ENCODE peak calls at places on chromosomes 11 and 22, in eight cellular contexts. M is HCT116, E is pancreas, H is lower lobe of right lung, I is tibial nerve, N is ovary, S is hepatocyte, K is left lung. J is an unnamed sample. For H3K4me1, the result is how much of the 10 kb centered on the place peaks cover.

GRCh38 chr11:66907751-66908173 is 50.4 kb downstream of the PC start:
- DNase-seq in S (no peak), H (no peak), M (no peak), I (no peak), K (no peak), N (no peak), E (no peak), J (no peak)

GRCh38 chr11:67436459-67437081 is 912 bp downstream of the PTPRCAP start:
- DNase-seq in E (no peak), N (no peak), H (no peak), M (no peak), S (no peak), K (no peak), I (no peak), J (no peak)

GRCh38 chr22:30270841-30271240 is 4.2 kb upstream of the OSM start:
- DNase-seq in I (no peak), M (no peak), E (peak), H (peak), S (no peak), K (peak), N (no peak), J (peak)

GRCh38 chr22:38881464-38881871 is 9.5 kb upstream of the CBX6 start:
- DNase-seq in N (peak), H (no peak), E (no peak), M (no peak), S (no peak), I (peak), K (no peak), J (no peak)

GRCh38 chr11:124329787-124330478 is 9.9 kb upstream of the OR8D2 start:
- DNase-seq in K (no peak), H (no peak), N (no peak), I (no peak), S (no peak), M (no peak), E (no peak), J (no peak)

GRCh38 chr22:40401981-40402406 is 31.6 kb downstream of the SGSM3 start:
- DNase-seq in K (no peak), E (no peak), H (no peak), S (no peak), M (no peak), I (no peak), N (no peak), J (no peak)

GRCh38 chr22:25120093-25120561 is 79.5 kb upstream of the CRYBB3 start:
- DNase-seq in M (peak), S (peak), N (no peak), H (peak), K (no peak), I (no peak), E (peak), J (no peak)

GRCh38 chr22:20554824-20555223 is 47.4 kb downstream of the MED15 start:
- DNase-seq in H (no peak), E (no peak), K (no peak), S (no peak), N (no peak), M (no peak), I (no peak), J (no peak)

GRCh38 chr11:69418576-69419296 is 62.7 kb upstream of the LINC01488 start:
- DNase-seq in I (no peak), H (no peak), K (no peak), E (no peak), S (no peak), N (no peak), M (no peak), J (no peak)
- H3K4me1 ChIP-seq in I (under half), H (under half), K (under half), E (under half), S (under half), N (under half), M (under half), J (half or more)

DNA sequence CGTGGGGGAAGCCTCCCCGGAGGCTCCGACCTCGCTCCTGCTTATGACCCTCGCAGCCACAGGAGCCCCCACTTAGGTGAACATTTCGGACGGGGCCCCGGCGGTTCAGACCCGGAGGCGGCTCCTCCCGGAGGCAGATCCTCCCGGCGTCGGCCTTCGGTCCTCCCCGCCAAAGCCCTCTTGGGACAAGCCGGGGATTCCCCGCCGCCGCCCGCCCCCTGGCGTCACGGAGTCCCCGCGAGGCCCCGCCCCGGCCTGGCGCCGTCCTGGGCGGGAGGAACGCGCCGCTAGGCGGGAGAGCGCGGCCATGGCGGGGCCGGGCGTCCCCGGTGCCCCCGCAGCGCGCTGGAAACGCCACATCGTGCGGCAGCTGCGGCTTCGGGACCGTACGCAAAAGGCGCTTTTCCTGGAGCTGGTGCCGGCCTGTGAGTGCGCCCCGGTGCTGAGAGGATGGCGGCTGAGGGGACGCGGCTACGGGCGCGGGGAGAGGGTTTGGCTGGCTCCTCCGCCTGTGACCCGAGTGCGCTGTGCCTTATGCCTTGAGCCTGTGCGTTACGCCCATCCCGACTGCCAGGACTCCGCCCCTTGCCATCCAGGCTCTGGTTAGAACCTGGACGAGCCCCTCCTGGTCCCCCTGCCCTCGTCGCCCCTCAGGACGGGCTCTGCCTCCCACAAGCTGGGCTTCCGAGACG is at the start of gene ATG16L2:
- DNase-seq in S (peak), M (peak), N (peak), E (peak), H (peak), I (peak), K (peak), J (peak)
- TF ChIP-seq CTCF in S (peak), M (no peak), N (no peak), E (no peak), H (peak), I (peak), K (peak), J (peak)

GRCh38 chr22:47199949-47200272 is 437.5 kb downstream of the TBC1D22A start:
- DNase-seq in I (no peak), H (no peak), E (no peak), K (no peak), M (no peak), N (no peak), S (no peak), J (no peak)

GRCh38 chr22:47199261-47199948 is 437.0 kb downstream of the TBC1D22A start:
- DNase-seq in E (no peak), H (no peak), M (no peak), N (no peak), K (peak), S (no peak), I (peak), J (no peak)

GRCh38 chr22:47200273-47201051 is 438.0 kb downstream of the TBC1D22A start:
- DNase-seq in H (no peak), M (no peak), E (no peak), N (peak), S (no peak), I (peak), K (peak), J (no peak)

GRCh38 chr22:47197735-47198500 is 435.5 kb downstream of the TBC1D22A start:
- DNase-seq in K (peak), N (no peak), S (no peak), M (no peak), I (peak), E (no peak), H (no peak), J (no peak)

DNA sequence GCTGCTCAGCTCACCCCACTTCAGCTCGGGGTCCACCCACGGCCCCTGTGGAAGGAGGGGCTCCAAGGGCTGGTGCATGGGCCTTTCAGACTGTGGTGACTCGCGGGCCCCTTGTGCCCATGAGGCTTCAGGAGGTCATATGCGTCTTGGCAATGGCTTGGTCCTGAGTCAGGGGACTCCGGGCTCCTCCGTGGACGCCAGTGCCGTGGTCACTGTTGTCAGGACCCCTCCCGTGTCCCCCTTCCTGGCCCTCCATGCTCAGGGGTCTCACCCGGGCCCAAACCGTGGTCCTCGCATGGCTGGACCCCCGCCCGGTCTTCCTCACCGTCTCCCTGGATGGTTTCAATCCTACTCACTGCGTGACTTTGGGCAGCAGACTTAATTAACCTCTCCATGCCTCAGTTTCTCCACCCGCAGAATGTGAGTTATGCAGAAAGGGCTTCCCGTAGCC is 436.4 kb downstream of the TBC1D22A start:
- DNase-seq in N (no peak), E (no peak), I (peak), K (peak), S (no peak), H (no peak), M (no peak), J (no peak)
- H3K4me3 ChIP-seq in N (no peak), E (no peak), I (no peak), K (no peak), S (no peak), H (no peak), M (no peak), J (no peak)

GRCh38 chr11:108221401-108221800 is 1.0 kb downstream of the NPAT start:
- DNase-seq in I (no peak), E (no peak), K (no peak), H (no peak), N (no peak), S (no peak), M (no peak), J (no peak)

GRCh38 chr11:108223449-108224149 is 732 bp downstream of the ATM start:
- DNase-seq in I (no peak), N (no peak), K (no peak), S (no peak), E (no peak), H (no peak), M (no peak), J (no peak)

GRCh38 chr11:108224366-108224765 is 1.5 kb downstream of the ATM start:
- DNase-seq in K (no peak), E (no peak), S (no peak), N (no peak), I (no peak), M (no peak), H (no peak), J (no peak)

GRCh38 chr11:108221981-108222685 is at the start of gene NPAT:
- DNase-seq in M (no peak), I (no peak), K (no peak), N (no peak), H (no peak), E (no peak), S (no peak), J (no peak)

DNA sequence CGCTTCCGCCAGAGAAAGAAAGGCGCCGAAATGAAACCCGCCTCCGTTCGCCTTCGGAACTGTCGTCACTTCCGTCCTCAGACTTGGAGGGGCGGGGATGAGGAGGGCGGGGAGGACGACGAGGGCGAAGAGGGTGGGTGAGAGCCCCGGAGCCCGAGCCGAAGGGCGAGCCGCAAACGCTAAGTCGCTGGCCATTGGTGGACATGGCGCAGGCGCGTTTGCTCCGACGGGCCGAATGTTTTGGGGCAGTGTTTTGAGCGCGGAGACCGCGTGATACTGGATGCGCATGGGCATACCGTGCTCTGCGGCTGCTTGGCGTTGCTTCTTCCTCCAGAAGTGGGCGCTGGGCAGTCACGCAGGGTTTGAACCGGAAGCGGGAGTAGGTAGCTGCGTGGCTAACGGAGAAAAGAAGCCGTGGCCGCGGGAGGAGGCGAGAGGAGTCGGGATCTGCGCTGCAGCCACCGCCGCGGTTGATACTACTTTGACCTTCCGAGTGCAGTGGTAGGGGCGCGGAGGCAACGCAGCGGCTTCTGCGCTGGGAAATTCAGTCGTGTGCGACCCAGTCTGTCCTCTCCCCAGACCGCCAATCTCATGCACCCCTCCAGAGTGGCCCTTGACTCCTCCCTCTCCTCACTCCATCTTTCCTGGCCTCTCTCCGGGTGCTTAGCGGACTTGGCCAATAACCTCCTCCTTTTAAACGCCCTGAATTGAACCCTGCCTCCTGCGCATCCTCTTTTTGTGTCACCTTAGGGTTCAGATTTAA is at the start of gene ATM:
- DNase-seq in E (peak), I (peak), K (peak), N (peak), H (peak), S (peak), M (peak), J (peak)
- H3K4me1 ChIP-seq in E (under half), I (under half), K (half or more), N (under half), H (half or more), S (under half), M (under half), J (half or more)

GRCh38 chr11:86627776-86628455 is 44.5 kb downstream of the ME3 start:
- DNase-seq in I (no peak), S (no peak), N (peak), M (no peak), H (no peak), E (no peak), K (no peak), J (peak)

GRCh38 chr11:86629070-86629706 is 43.2 kb downstream of the ME3 start:
- DNase-seq in H (no peak), K (no peak), M (no peak), N (peak), I (no peak), S (no peak), E (peak), J (no peak)

GRCh38 chr11:86636275-86636674 is 36.1 kb downstream of the ME3 start:
- DNase-seq in H (no peak), N (no peak), K (no peak), I (no peak), S (no peak), E (no peak), M (no peak), J (no peak)

GRCh38 chr11:86637976-86638375 is 34.4 kb downstream of the ME3 start:
- DNase-seq in N (no peak), E (no peak), M (no peak), H (no peak), K (no peak), S (no peak), I (no peak), J (no peak)

GRCh38 chr11:86632499-86633269 is 39.7 kb downstream of the ME3 start:
- DNase-seq in S (peak), H (no peak), E (no peak), M (peak), N (no peak), I (no peak), K (peak), J (no peak)
- TF ChIP-seq CTCF in S (peak), H (peak), E (no peak), M (peak), N (no peak), I (peak), K (no peak), J (peak)

GRCh38 chr22:45629469-45630089 is 42.1 kb upstream of the ATXN10 start:
- DNase-seq in E (no peak), S (peak), I (no peak), K (no peak), M (no peak), N (no peak), H (peak), J (no peak)

GRCh38 chr22:45631140-45631539 is 40.5 kb upstream of the ATXN10 start:
- DNase-seq in K (no peak), M (no peak), S (no peak), E (no peak), H (no peak), N (no peak), I (no peak), J (no peak)

GRCh38 chr22:45630436-45630835 is 41.2 kb upstream of the ATXN10 start:
- DNase-seq in M (no peak), I (no peak), S (no peak), E (no peak), N (no peak), K (no peak), H (no peak), J (no peak)

GRCh38 chr22:45631839-45632238 is 39.8 kb upstream of the ATXN10 start:
- DNase-seq in K (no peak), I (no peak), H (no peak), M (no peak), S (no peak), E (no peak), N (no peak), J (no peak)

DNA sequence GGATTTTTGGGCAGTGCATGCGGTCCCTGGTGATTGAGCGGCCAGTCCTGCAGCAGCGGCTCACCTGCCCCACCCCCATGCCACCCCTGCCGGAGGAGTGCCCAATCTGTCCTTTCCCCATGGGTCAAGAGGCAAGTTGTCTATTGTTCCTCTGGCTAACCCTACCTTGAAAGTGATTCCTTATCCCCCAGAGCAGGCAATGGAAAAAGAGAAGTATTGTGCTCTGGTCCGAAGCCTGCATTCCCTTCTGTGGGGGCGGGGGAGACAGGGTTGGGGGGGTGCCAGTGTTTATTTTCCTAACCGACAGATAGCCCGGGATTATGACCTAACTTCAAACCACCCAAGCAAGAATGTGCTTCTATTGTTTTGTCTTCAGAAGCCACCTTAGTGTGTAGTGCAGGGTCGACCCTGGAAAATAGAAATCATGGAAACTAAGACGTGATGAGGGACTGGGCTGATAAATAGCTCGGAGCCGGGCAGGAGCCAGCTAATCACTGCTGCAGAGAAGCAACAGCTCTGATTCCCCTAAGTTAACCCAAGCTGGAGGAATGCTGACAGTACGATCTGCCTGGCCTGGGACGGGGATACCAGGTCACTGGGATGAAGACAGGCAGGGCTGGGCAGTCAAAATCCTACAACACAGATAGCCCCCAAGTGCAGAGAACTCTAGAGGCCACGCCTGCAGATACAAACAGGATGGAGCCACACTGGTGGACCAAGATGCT is 38.7 kb upstream of the ATXN10 start:
- DNase-seq in H (no peak), K (no peak), N (no peak), M (no peak), S (no peak), E (no peak), I (no peak), J (no peak)
- H3K4me3 ChIP-seq in H (no peak), K (no peak), N (no peak), M (no peak), S (no peak), E (no peak), I (no peak), J (peak)

GRCh38 chr11:62540804-62541671 is 5.6 kb downstream of the AHNAK start:
- DNase-seq in N (no peak), I (no peak), E (no peak), K (peak), M (no peak), H (no peak), S (no peak), J (peak)

GRCh38 chr11:62535802-62536201 is 10.8 kb downstream of the AHNAK start:
- DNase-seq in K (no peak), S (no peak), H (no peak), N (no peak), I (no peak), E (no peak), M (no peak), J (no peak)

GRCh38 chr11:62539238-62539925 is 7.2 kb downstream of the AHNAK start:
- DNase-seq in E (peak), S (peak), H (no peak), I (no peak), N (peak), M (no peak), K (peak), J (peak)

GRCh38 chr11:62536301-62536957 is 10.2 kb downstream of the AHNAK start:
- DNase-seq in S (no peak), K (no peak), H (no peak), M (no peak), I (no peak), N (no peak), E (no peak), J (no peak)

DNA sequence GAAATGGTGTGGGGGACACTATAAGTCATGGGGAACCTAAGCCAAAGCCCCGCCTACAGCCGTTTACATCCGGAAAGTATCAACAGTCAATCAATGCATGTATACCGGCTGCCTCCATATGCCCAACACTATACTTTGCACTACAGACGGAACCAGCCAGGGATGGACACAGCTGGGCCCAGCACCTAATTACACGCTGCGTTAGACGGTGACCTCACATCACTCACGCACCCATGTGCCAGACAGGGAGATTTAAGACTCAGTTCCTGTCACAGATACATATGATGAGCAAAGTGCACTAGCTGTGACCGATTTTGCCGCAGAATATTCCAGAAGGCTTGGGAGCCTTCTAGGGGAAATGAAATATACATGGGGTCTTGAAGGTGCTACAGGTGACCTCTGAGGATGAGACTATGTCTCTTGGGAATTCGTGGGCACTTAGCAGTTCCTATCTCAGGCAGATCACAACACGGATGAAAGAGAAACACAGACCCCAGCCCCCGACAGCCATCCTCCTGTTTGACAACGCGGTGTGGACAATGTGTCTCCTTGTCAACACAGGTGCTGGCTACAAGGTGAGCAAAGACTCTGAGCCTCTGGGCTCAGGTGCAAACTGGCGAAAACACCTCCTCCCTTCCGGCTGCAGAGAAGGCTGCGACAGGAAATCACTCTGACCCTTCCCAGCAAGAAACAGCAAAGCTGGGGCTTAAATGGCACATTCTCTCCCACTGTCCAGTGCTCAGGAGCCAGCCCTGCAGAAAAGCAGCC is 8.0 kb downstream of the AHNAK start:
- DNase-seq in I (no peak), N (no peak), H (no peak), E (no peak), K (no peak), S (no peak), M (no peak), J (no peak)
- H3K4me1 ChIP-seq in I (half or more), N (under half), H (half or more), E (under half), K (half or more), S (half or more), M (half or more), J (half or more)

J was measured in left ventricle myocardium inferior.